ENCODE peak calls at places on chromosomes 12 and 14, in four cellular contexts. One of them, this sample, is unnamed.

GRCh38 chr14:101719045-101719645 is 42.4 kb upstream of the PPP2R5C start:
- DNase-seq in HepG2: no peak
- DNase-seq in HEK293T: no peak
- DNase-seq in GM12878: no peak
- DNase-seq in this sample: no peak

GRCh38 chr12:111387747-111388365 is 17.9 kb upstream of the SH2B3 start:
- DNase-seq in HepG2: no peak
- DNase-seq in HEK293T: no peak
- DNase-seq in GM12878: no peak
- DNase-seq in this sample: no peak

GRCh38 chr12:97767347-97767746 is 304.7 kb downstream of the RMST start:
- DNase-seq in HepG2: no peak
- DNase-seq in HEK293T: no peak
- DNase-seq in GM12878: no peak
- DNase-seq in this sample: no peak

GRCh38 chr14:50061664-50062437 is 54.5 kb downstream of the VCPKMT start:
- DNase-seq in HepG2: peak
- DNase-seq in HEK293T: no peak
- DNase-seq in GM12878: peak
- DNase-seq in this sample: peak

GRCh38 chr14:55749201-55749812 is 169.3 kb downstream of the KTN1 start:
- DNase-seq in HepG2: no peak
- DNase-seq in HEK293T: no peak
- DNase-seq in GM12878: no peak
- DNase-seq in this sample: no peak

GRCh38 chr14:22656226-22656625 is 12.1 kb upstream of the OR6J1 start:
- DNase-seq in HepG2: no peak
- DNase-seq in HEK293T: no peak
- DNase-seq in GM12878: no peak
- DNase-seq in this sample: no peak

GRCh38 chr14:100297320-100298300 is 8.6 kb downstream of the SLC25A29 start:
- DNase-seq in HepG2: no peak
- DNase-seq in HEK293T: no peak
- DNase-seq in GM12878: peak
- DNase-seq in this sample: peak

GRCh38 chr12:62288328-62288727 is 28.1 kb downstream of the USP15 start:
- DNase-seq in HepG2: no peak
- DNase-seq in HEK293T: no peak
- DNase-seq in GM12878: no peak
- DNase-seq in this sample: no peak

GRCh38 chr12:6466184-6466573 is 4.3 kb downstream of the VAMP1 start:
- DNase-seq in HepG2: no peak
- DNase-seq in HEK293T: no peak
- DNase-seq in GM12878: no peak
- DNase-seq in this sample: no peak

GRCh38 chr12:57530396-57531142 is 7.9 kb downstream of the MBD6 start:
- DNase-seq in HepG2: no peak
- DNase-seq in HEK293T: no peak
- DNase-seq in GM12878: no peak
- DNase-seq in this sample: no peak

GRCh38 chr14:55901281-55901680 is 216.9 kb upstream of the PELI2 start:
- DNase-seq in HepG2: no peak
- DNase-seq in HEK293T: no peak
- DNase-seq in GM12878: no peak
- DNase-seq in this sample: no peak

GRCh38 chr12:3491938-3492867 is 1.2 kb downstream of the PRMT8 start:
- DNase-seq in HepG2: peak
- DNase-seq in HEK293T: peak
- DNase-seq in GM12878: no peak
- DNase-seq in this sample: peak

GRCh38 chr12:46944771-46945170 is 119.0 kb upstream of the SLC38A4 start:
- DNase-seq in HepG2: no peak
- DNase-seq in HEK293T: no peak
- DNase-seq in GM12878: no peak
- DNase-seq in this sample: no peak

GRCh38 chr12:96401061-96401871 is 1.0 kb upstream of the CDK17 start:
- DNase-seq in HepG2: peak
- DNase-seq in HEK293T: peak
- DNase-seq in GM12878: peak
- DNase-seq in this sample: peak

GRCh38 chr14:69850086-69850735 is 29.0 kb upstream of the SMOC1 start:
- DNase-seq in HepG2: peak
- DNase-seq in HEK293T: no peak
- DNase-seq in GM12878: no peak
- DNase-seq in this sample: no peak

GRCh38 chr12:3511760-3512159 is 20.8 kb downstream of the PRMT8 start:
- DNase-seq in HepG2: no peak
- DNase-seq in HEK293T: no peak
- DNase-seq in GM12878: no peak
- DNase-seq in this sample: no peak

GRCh38 chr14:57492859-57493258 is 798 bp downstream of the CCDC198 start:
- DNase-seq in HepG2: peak
- DNase-seq in HEK293T: peak
- DNase-seq in GM12878: no peak
- DNase-seq in this sample: no peak

GRCh38 chr12:22190-22529 is 44.4 kb upstream of the IQSEC3 start:
- DNase-seq in HepG2: peak
- DNase-seq in HEK293T: no peak
- DNase-seq in GM12878: no peak
- DNase-seq in this sample: peak

GRCh38 chr12:22530-23201 is 43.9 kb upstream of the IQSEC3 start:
- DNase-seq in HepG2: no peak
- DNase-seq in HEK293T: no peak
- DNase-seq in GM12878: no peak
- DNase-seq in this sample: no peak

GRCh38 chr12:20757-21156 is 45.8 kb upstream of the IQSEC3 start:
- DNase-seq in HepG2: peak
- DNase-seq in HEK293T: no peak
- DNase-seq in GM12878: no peak
- DNase-seq in this sample: no peak

GRCh38 chr12:21301-22189 is 45.0 kb upstream of the IQSEC3 start:
- DNase-seq in HepG2: peak
- DNase-seq in HEK293T: no peak
- DNase-seq in GM12878: peak
- DNase-seq in this sample: no peak
- TF ChIP-seq FOXK2 in HepG2: no peak
- TF ChIP-seq FOXK2 in HEK293T: no peak
- TF ChIP-seq FOXK2 in GM12878: no peak
- TF ChIP-seq FOXK2 in this sample: no peak

GRCh38 chr12:51370667-51371066 is 20.5 kb downstream of the GALNT6 start:
- DNase-seq in HepG2: no peak
- DNase-seq in HEK293T: no peak
- DNase-seq in GM12878: no peak
- DNase-seq in this sample: no peak

GRCh38 chr12:51369581-51369980 is 21.6 kb downstream of the GALNT6 start:
- DNase-seq in HepG2: no peak
- DNase-seq in HEK293T: no peak
- DNase-seq in GM12878: no peak
- DNase-seq in this sample: no peak

GRCh38 chr12:51372021-51372420 is 19.2 kb downstream of the GALNT6 start:
- DNase-seq in HepG2: no peak
- DNase-seq in HEK293T: no peak
- DNase-seq in GM12878: no peak
- DNase-seq in this sample: no peak

GRCh38 chr12:51371295-51371953 is 19.8 kb downstream of the GALNT6 start:
- DNase-seq in HepG2: peak
- DNase-seq in HEK293T: peak
- DNase-seq in GM12878: no peak
- DNase-seq in this sample: no peak

DNA sequence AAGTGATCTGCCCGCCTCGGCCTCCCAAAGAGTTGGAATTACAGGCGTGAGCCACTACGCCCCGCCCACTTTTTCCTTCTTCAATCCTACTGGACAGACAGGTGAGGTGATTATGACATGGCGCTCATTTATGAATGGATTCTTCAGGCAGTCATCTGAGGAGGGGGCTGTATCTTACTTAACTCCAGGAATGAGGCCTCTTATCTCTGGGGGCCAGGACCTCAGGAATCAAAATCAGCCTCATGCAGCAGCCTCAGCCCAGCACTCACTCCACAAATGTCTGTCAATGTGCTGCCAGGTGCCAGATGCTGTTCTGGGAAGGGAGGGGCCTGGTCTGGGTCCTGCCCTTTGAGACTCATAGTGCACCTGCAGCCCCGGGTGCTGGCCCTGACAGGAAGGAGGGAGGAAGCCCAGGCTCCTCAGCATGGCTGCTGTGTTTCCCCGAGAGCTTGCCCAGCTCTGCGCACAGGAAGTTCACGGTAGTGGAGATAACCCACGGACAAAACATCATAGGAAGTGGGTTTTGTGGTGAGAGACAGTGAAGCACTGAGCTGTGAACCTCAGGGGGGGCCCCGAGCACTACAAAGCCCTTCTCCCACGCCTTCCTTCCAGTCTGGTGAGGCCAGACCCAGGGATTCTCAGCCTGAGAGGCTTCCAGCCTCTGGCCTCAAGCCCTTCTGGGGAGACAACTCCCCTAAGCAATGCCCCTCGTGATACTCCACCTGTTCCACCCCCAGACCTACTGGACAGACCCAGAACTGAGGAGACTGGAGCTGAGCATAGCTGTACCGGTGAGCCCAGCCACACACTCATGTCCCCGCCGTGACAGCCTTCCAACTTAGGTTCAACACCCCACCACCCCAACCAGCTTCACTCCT is 22.3 kb downstream of the GALNT6 start:
- DNase-seq in HepG2: no peak
- DNase-seq in HEK293T: no peak
- DNase-seq in GM12878: peak
- DNase-seq in this sample: peak
- TF ChIP-seq FOXK2 in HepG2: no peak
- TF ChIP-seq FOXK2 in HEK293T: no peak
- TF ChIP-seq FOXK2 in GM12878: peak
- TF ChIP-seq FOXK2 in this sample: no peak

GRCh38 chr12:93390025-93390424 is 12.3 kb downstream of the NUDT4 start:
- DNase-seq in HepG2: no peak
- DNase-seq in HEK293T: no peak
- DNase-seq in GM12878: no peak
- DNase-seq in this sample: no peak

GRCh38 chr12:93390565-93391297 is 13.0 kb downstream of the NUDT4 start:
- DNase-seq in HepG2: no peak
- DNase-seq in HEK293T: no peak
- DNase-seq in GM12878: no peak
- DNase-seq in this sample: no peak

GRCh38 chr12:93387780-93388179 is 10.1 kb downstream of the NUDT4 start:
- DNase-seq in HepG2: no peak
- DNase-seq in HEK293T: no peak
- DNase-seq in GM12878: no peak
- DNase-seq in this sample: no peak
- TF ChIP-seq FOXK2 in HepG2: no peak
- TF ChIP-seq FOXK2 in HEK293T: no peak
- TF ChIP-seq FOXK2 in GM12878: no peak
- TF ChIP-seq FOXK2 in this sample: no peak

DNA sequence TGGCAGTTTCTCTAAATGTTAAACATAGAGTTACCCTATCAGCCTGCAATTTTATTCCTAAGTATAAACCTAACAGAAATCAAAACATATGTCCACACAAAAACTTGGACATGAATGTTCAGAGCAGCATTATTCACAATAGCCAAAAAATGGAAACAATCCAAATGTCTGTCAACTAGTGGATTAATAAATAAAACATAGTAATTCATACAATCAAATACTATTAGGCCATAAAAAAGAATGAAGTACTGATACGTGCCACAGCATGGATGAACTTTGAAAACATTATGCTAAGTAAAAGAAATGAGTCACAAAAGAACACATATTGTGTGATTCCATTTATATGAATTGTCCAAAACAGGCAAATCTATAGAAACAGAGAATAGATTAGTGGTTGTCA is 196.4 kb downstream of the NUAK1 start:
- DNase-seq in HepG2: no peak
- DNase-seq in HEK293T: no peak
- DNase-seq in GM12878: no peak
- DNase-seq in this sample: no peak
- TF ChIP-seq FOXK2 in HepG2: no peak
- TF ChIP-seq FOXK2 in HEK293T: no peak
- TF ChIP-seq FOXK2 in GM12878: no peak
- TF ChIP-seq FOXK2 in this sample: no peak

GRCh38 chr12:67989184-67989965 is at the start of gene IFNG-AS1:
- DNase-seq in HepG2: no peak
- DNase-seq in HEK293T: no peak
- DNase-seq in GM12878: peak
- DNase-seq in this sample: no peak
- TF ChIP-seq FOXK2 in HepG2: no peak
- TF ChIP-seq FOXK2 in HEK293T: no peak
- TF ChIP-seq FOXK2 in GM12878: no peak
- TF ChIP-seq FOXK2 in this sample: no peak

DNA sequence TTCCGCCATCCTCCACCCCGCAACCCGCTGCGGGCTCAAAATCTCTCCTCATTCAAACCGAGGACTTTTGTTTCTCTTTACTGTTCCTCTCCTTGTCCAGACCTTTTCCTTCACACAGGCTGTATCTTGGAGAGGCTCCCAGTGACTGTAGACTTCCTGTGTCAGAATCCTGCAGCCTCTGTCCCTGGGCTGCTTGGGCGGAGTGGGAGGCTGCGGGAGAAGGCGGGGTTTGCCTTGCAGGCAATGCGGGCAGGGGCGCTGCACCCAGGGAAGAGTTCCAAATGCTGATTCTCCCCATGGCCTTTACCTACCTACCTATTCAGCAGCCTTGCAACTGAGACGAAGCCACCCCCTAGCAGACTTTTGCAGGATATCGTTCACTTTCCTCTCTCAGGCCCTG is 79.1 kb upstream of the KCNA1 start:
- DNase-seq in HepG2: no peak
- DNase-seq in HEK293T: no peak
- DNase-seq in GM12878: no peak
- DNase-seq in this sample: no peak
- TF ChIP-seq FOXK2 in HepG2: no peak
- TF ChIP-seq FOXK2 in HEK293T: no peak
- TF ChIP-seq FOXK2 in GM12878: no peak
- TF ChIP-seq FOXK2 in this sample: no peak

GRCh38 chr12:53200107-53200457 is 7.0 kb downstream of the ITGB7 start:
- DNase-seq in HepG2: no peak
- DNase-seq in HEK293T: no peak
- DNase-seq in GM12878: no peak
- DNase-seq in this sample: no peak
- TF ChIP-seq FOXK2 in HepG2: no peak
- TF ChIP-seq FOXK2 in HEK293T: no peak
- TF ChIP-seq FOXK2 in GM12878: no peak
- TF ChIP-seq FOXK2 in this sample: no peak

DNA sequence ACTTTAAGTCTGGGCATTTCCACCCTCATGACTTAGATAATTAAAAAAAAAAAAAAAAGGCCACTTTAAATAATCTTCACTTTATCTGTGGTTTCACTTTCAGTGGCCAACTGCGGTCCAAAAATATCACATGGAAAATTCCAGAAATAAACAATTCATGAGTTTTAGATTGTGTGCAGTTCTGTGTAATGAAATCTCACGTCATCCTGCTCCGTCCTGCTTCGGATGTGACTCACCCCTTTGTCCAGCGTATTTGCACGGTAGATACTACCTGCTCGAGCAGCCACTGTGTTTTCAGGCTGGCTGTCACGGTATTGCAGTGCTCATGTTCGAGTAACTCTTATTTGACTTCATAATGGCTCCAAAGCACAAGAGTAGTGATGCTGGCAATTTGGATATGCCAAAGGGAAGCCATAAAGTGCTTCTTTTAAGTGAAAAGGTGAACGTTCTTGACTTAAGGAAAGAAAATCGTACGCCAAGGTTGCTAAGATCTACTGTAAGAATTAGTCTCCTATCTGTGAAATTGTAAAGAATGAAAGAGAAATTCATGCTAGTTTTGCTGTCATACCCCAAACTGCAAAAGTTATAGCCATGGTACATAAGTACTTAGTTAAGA is 2.4 kb downstream of the E2F7 start:
- DNase-seq in HepG2: no peak
- DNase-seq in HEK293T: no peak
- DNase-seq in GM12878: peak
- DNase-seq in this sample: peak
- TF ChIP-seq FOXK2 in HepG2: no peak
- TF ChIP-seq FOXK2 in HEK293T: no peak
- TF ChIP-seq FOXK2 in GM12878: no peak
- TF ChIP-seq FOXK2 in this sample: no peak

This sample was measured in K562.